ENCODE peak calls at places on chromosomes 13 and 19, in nine cellular contexts. B is CD8-positive, alpha-beta T cell; Y is colonic mucosa; V is psoas muscle; Z is lower lobe of right lung; J is left ventricle myocardium inferior; A is hepatocyte; R is GM23338; I is ovary. G is an unnamed sample.
A peak's percentile ranks its signal among the peaks of the same experiment; 100 is the strongest.

GRCh38 chr13:27211771-27212364 is 39.5 kb upstream of the RPL21 start:
- DNase-seq in A (no peak), Z (no peak), R (no peak), J (no peak), I (no peak), Y (no peak), B (no peak), V (no peak), G (no peak)

GRCh38 chr13:30142502-30143211 is 164.7 kb downstream of the KATNAL1 start:
- DNase-seq in I (peak; percentile 63), Y (no peak), B (no peak), A (peak; percentile 78), V (peak; percentile 64), Z (no peak), R (peak; percentile 28), J (no peak), G (no peak)

GRCh38 chr13:45178349-45179142 is 22.3 kb downstream of the KCTD4 start:
- DNase-seq in I (no peak), Z (no peak), J (no peak), R (no peak), Y (peak; percentile 35), V (no peak), B (peak; percentile 12), A (peak; percentile 48), G (peak; percentile 9)

GRCh38 chr19:54928299-54928698 is 19.0 kb downstream of the NLRP7 start:
- DNase-seq in B (no peak), V (no peak), A (no peak), Z (no peak), R (peak; percentile 68), I (no peak), Y (no peak), J (no peak), G (no peak)

GRCh38 chr13:30639671-30640070 is 22.0 kb downstream of the USPL1 start:
- DNase-seq in J (no peak), A (no peak), I (no peak), B (no peak), Y (no peak), R (no peak), V (no peak), Z (no peak), G (no peak)

GRCh38 chr13:95117092-95117491 is 184.2 kb downstream of the ABCC4 start:
- DNase-seq in V (no peak), J (no peak), R (no peak), A (no peak), B (no peak), I (no peak), Z (no peak), Y (no peak), G (no peak)

GRCh38 chr13:39394811-39395685 is 207.9 kb downstream of the LHFPL6 start:
- DNase-seq in R (no peak), B (no peak), Y (no peak), I (peak; percentile 43), V (no peak), J (peak; percentile 27), A (no peak), Z (no peak), G (no peak)

GRCh38 chr13:24168392-24168750 is 7.9 kb downstream of the SPATA13 start:
- DNase-seq in B (no peak), R (no peak), V (no peak), Z (no peak), Y (no peak), I (no peak), J (no peak), A (no peak), G (no peak)

GRCh38 chr13:97002581-97002980 is 8.3 kb upstream of the OXGR1 start:
- DNase-seq in V (no peak), R (no peak), J (no peak), Y (no peak), B (no peak), Z (no peak), I (no peak), A (no peak), G (no peak)

GRCh38 chr13:108086678-108087077 is 128.7 kb downstream of the LIG4 start:
- DNase-seq in Y (no peak), V (no peak), R (peak; percentile 37), J (no peak), I (no peak), A (peak; percentile 35), Z (no peak), B (no peak), G (no peak)

GRCh38 chr13:64753606-64754005 is 2476.5 kb downstream of the PCDH9 start:
- DNase-seq in Y (no peak), Z (no peak), R (no peak), B (no peak), I (no peak), J (no peak), A (no peak), V (no peak), G (no peak)

GRCh38 chr13:29924482-29924884 is 74.1 kb upstream of the UBL3 start:
- DNase-seq in B (no peak), I (no peak), A (peak; percentile 36), R (no peak), Z (no peak), Y (no peak), V (no peak), J (no peak), G (no peak)

GRCh38 chr19:40512110-40512472 is 45.3 kb downstream of the SPTBN4 start:
- DNase-seq in I (no peak), B (no peak), Z (no peak), Y (no peak), R (no peak), V (no peak), J (no peak), A (no peak), G (no peak)
- H3K27ac ChIP-seq in I (no peak overlapping the region), B (no peak overlapping the region), Z (no peak overlapping the region), Y (no peak overlapping the region), R (no peak overlapping the region), V (no peak overlapping the region), J (no peak overlapping the region), A (no peak overlapping the region), G (no peak overlapping the region)

GRCh38 chr13:81540777-81541176 is 1199.9 kb upstream of the SPRY2 start:
- DNase-seq in A (peak; percentile 45), J (no peak), Z (no peak), I (no peak), V (no peak), B (no peak), R (peak; percentile 55), Y (no peak), G (no peak)
- TF ChIP-seq CTCF in A (peak; percentile 65), J (no peak), Z (peak; percentile 9), I (no peak), V (no peak), B (no peak), R (peak; percentile 76), Y (no peak), G (peak; percentile 16)

DNA sequence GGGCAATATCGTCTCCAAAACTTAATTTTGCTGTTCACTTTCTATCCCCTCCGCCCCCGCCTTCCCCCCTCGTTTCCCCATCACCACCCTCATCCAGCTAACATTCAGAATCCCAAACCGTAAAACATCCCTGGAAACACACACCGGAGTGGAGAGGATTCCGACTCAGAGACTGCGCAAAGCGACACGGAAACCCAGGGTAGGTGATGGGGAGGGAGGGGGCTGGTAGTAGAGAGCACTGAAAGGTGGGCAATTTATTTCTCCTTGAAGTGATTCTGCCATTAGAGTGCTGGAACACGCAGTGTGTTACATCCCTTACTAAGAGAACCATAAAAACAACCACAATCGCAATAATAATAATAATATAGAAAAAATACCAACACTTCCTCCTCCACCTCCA is 1.5 kb downstream of the PCDH20 start:
- DNase-seq in V (no peak), R (peak; percentile 20), B (no peak), Z (no peak), A (no peak), I (no peak), Y (peak; percentile 19), J (no peak), G (no peak)
- H3K27ac ChIP-seq in V (no peak overlapping the region), R (no peak overlapping the region), B (no peak overlapping the region), Z (no peak overlapping the region), A (no peak overlapping the region), I (no peak overlapping the region), Y (no peak overlapping the region), J (no peak overlapping the region), G (no peak overlapping the region)

GRCh38 chr19:57171551-57172081 is 4.3 kb upstream of the DUXA start:
- DNase-seq in V (peak; percentile 39), I (peak; percentile 62), Z (peak; percentile 49), J (peak; percentile 31), Y (peak; percentile 32), R (peak; percentile 72), A (peak; percentile 76), B (peak; percentile 78), G (peak; percentile 37)
- TF ChIP-seq CTCF in V (no peak), I (no peak), Z (no peak), J (no peak), Y (no peak), R (no peak), A (no peak), B (no peak), G (no peak)

GRCh38 chr19:17302391-17303166 is 646 bp downstream of the ABHD8 start:
- DNase-seq in Y (no peak), B (peak; percentile 46), I (peak; percentile 74), J (no peak), V (no peak), Z (peak; percentile 66), R (peak; percentile 72), A (no peak), G (no peak)

GRCh38 chr19:17303167-17303939 is at the start of gene ABHD8:
- DNase-seq in J (peak; percentile 96), Y (peak; percentile 96), V (peak; percentile 97), I (peak; percentile 99), A (peak; percentile 98), Z (peak; percentile 95), R (peak; percentile 99), B (peak; percentile 93), G (peak; percentile 98)

GRCh38 chr19:17304386-17305047 is 1.2 kb upstream of the MRPL34 start:
- DNase-seq in A (no peak), V (no peak), J (no peak), I (no peak), Y (no peak), R (no peak), B (no peak), Z (peak; percentile 70), G (no peak)

GRCh38 chr19:17305211-17305516 is 508 bp upstream of the MRPL34 start:
- DNase-seq in J (no peak), Z (peak; percentile 98), A (no peak), Y (no peak), I (no peak), R (no peak), V (no peak), B (no peak), G (no peak)

GRCh38 chr19:17303940-17304267 is 679 bp upstream of the ABHD8 start:
- DNase-seq in B (no peak), R (no peak), A (no peak), V (no peak), Z (peak; percentile 61), J (no peak), Y (no peak), I (no peak), G (no peak)
- H3K27ac ChIP-seq in B (no peak overlapping the region), R (no peak overlapping the region), A (peak overlapping the region; percentile 24), V (peak overlapping the region; percentile 86), Z (peak overlapping the region; percentile 84), J (peak overlapping the region; percentile 98), Y (no peak overlapping the region), I (no peak overlapping the region), G (peak overlapping the region; percentile 93)